ENCODE peak calls at places on chromosomes 12 and 14, in eight cellular contexts. S is lung; Y is CD4-positive, alpha-beta memory T cell; P is pancreas; A is aorta; O is adrenal gland; F is ovary; N is CD4-positive, CD25-positive, alpha-beta regulatory T cell. D is an unnamed sample. For H3K9me3, the result is how much of the 10 kb centered on the place peaks cover.

GRCh38 chr12:69685810-69686209 is 13.3 kb downstream of the BEST3 start:
- DNase-seq in S (no peak), Y (no peak), P (no peak), A (no peak), O (no peak), F (no peak), N (no peak), D (no peak)

GRCh38 chr14:59305836-59306555 is 117.5 kb downstream of the DAAM1 start:
- DNase-seq in S (no peak), Y (no peak), P (no peak), A (no peak), O (no peak), F (no peak), N (no peak), D (no peak)

GRCh38 chr14:95313707-95314106 is 6.0 kb downstream of the CLMN start:
- DNase-seq in S (peak), Y (no peak), P (peak), A (peak), O (peak), F (peak), N (no peak), D (no peak)

GRCh38 chr14:95701846-95702221 is 12.1 kb downstream of the TCL1A start:
- DNase-seq in S (no peak), Y (no peak), P (no peak), A (no peak), O (no peak), F (no peak), N (no peak), D (no peak)

GRCh38 chr12:52543985-52544888 is 8.7 kb downstream of the KRT71 start:
- DNase-seq in S (no peak), Y (no peak), P (no peak), A (peak), O (peak), F (no peak), N (no peak), D (no peak)

GRCh38 chr12:114976959-114977358 is 293.0 kb upstream of the TBX3 start:
- DNase-seq in S (no peak), Y (no peak), P (no peak), A (no peak), O (no peak), F (no peak), N (no peak), D (no peak)

GRCh38 chr14:67418368-67419174 is 6.6 kb upstream of the PLEK2 start:
- DNase-seq in S (no peak), Y (no peak), P (no peak), A (peak), O (peak), F (no peak), N (no peak), D (no peak)

GRCh38 chr12:30533518-30533917 is 162.2 kb downstream of the IPO8 start:
- DNase-seq in S (no peak), Y (no peak), P (no peak), A (no peak), O (no peak), F (no peak), N (no peak), D (no peak)

GRCh38 chr12:23084236-23084995 is 459.4 kb downstream of the ETNK1 start:
- DNase-seq in S (no peak), Y (no peak), P (no peak), A (no peak), O (no peak), F (no peak), N (no peak), D (no peak)

GRCh38 chr14:99460793-99461192 is 19.9 kb downstream of the SETD3 start:
- DNase-seq in S (no peak), Y (no peak), P (no peak), A (no peak), O (no peak), F (no peak), N (no peak), D (no peak)

GRCh38 chr12:124755801-124756148 is 107.9 kb downstream of the SCARB1 start:
- DNase-seq in S (no peak), Y (no peak), P (no peak), A (no peak), O (no peak), F (no peak), N (no peak), D (no peak)

GRCh38 chr12:124756151-124756550 is 107.5 kb downstream of the SCARB1 start:
- DNase-seq in S (no peak), Y (no peak), P (no peak), A (no peak), O (no peak), F (no peak), N (no peak), D (no peak)

GRCh38 chr12:124753993-124754392 is 109.7 kb downstream of the SCARB1 start:
- DNase-seq in S (no peak), Y (no peak), P (no peak), A (no peak), O (no peak), F (no peak), N (no peak), D (no peak)

GRCh38 chr12:124754491-124754890 is 109.2 kb downstream of the SCARB1 start:
- DNase-seq in S (no peak), Y (no peak), P (no peak), A (no peak), O (no peak), F (no peak), N (no peak), D (no peak)

DNA sequence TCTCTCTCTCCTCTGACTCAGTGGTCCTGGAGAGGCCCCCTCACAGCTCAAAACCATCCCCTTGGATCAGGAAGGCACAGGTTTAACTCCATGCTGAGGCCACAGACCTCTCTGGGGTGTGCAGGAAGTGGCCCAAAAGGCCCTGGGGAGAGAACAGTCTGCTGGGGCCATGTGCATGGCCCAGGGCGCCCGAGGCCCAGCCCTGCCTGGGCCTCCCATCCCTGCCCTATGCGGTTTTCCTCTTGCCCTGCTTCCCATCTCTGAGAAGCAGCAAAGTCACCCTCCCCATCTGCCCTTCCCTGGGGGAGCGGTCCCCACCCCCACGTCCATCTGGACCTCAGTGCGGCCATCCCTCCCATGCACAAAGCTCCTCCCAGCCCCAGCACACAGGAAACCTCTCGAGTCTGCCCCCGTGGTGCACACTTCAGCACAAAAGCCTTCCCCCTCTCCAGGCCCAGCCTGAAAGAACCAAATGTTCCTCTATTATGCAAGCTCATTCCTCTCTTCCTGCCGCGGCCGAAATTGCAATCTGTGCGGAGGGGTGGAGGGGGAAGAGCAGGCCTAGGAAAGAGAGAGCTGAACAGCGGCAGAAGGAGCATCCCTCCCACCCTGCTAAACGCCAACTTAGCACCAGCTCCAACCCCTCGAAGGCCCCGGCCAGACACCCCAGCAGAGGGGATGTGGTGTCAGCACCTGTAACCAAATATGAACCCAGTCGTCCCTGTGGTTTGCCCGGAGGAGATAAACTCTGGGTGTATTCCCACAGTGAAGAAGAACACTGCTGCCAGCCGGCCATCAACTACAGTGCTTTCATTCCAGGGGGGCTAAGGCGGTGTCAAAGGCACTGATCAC is 108.5 kb downstream of the SCARB1 start:
- DNase-seq in S (peak), Y (no peak), P (peak), A (peak), O (peak), F (peak), N (no peak), D (no peak)
- H3K4me3 ChIP-seq in S (no peak), Y (no peak), P (no peak), A (no peak), O (no peak), F (no peak), N (no peak), D (no peak)

GRCh38 chr12:133203344-133204263 is 22.3 kb downstream of the ZNF268 start:
- DNase-seq in S (no peak), Y (no peak), P (no peak), A (no peak), O (no peak), F (no peak), N (no peak), D (no peak)
- H3K9me3 ChIP-seq in S (half or more), Y (under half), P (under half), A (under half), O (half or more), F (under half), N (half or more), D (under half)

GRCh38 chr12:123726962-123727361 is 14.8 kb downstream of the ATP6V0A2 start:
- DNase-seq in S (no peak), Y (no peak), P (no peak), A (no peak), O (no peak), F (no peak), N (no peak), D (no peak)

GRCh38 chr12:123733243-123733642 is 21.1 kb downstream of the ATP6V0A2 start:
- DNase-seq in S (no peak), Y (no peak), P (no peak), A (no peak), O (no peak), F (no peak), N (no peak), D (no peak)

GRCh38 chr12:123734268-123734667 is 22.1 kb downstream of the ATP6V0A2 start:
- DNase-seq in S (no peak), Y (no peak), P (no peak), A (no peak), O (no peak), F (no peak), N (no peak), D (no peak)

GRCh38 chr12:123732251-123732650 is 20.1 kb downstream of the ATP6V0A2 start:
- DNase-seq in S (no peak), Y (no peak), P (no peak), A (no peak), O (no peak), F (no peak), N (no peak), D (no peak)
- H3K27ac ChIP-seq in S (no peak), Y (no peak), P (no peak), A (no peak), O (no peak), F (no peak), N (no peak), D (no peak)

GRCh38 chr14:42079911-42080310 is 473.2 kb downstream of the LRFN5 start:
- DNase-seq in S (no peak), Y (no peak), P (no peak), A (no peak), O (no peak), F (no peak), N (no peak), D (no peak)
- H3K4me3 ChIP-seq in S (no peak), Y (no peak), P (no peak), A (no peak), O (no peak), F (no peak), N (no peak), D (no peak)

DNA sequence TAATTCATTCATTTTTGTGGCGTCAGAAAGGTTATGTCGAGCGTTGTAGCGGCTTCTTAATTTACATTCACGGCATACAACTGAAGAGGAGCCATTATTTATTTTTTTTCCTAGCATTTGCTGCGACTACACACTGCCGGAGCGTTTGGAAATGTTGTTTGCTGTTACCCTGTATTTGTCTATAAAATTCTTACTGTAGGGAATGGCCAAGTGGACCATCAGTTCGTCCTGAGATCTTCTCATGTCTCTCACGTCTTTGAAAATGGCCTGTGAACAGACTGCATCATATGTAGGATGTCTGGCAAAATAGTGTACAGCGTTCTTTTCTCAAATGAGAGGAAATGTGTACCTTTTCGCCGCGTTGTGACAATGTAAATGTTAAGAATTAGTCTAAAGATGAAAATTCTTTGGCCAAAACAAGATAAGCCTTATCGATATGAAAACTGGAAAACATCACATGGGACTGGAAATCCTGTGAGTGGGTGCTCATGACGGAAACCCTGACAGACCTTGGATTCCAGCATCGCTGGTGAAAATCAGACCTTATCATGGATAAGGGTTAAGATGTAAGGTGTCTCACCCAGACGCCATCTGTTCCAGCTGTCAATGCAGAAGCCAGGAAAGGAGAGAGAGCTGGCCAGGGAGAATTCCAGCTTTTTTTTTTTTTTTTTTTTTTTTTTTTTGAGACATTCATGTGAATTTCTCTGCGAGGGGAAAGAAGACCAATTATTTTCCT is 1.5 kb downstream of the TRAF3 start:
- DNase-seq in S (no peak), Y (peak), P (no peak), A (no peak), O (no peak), F (no peak), N (no peak), D (no peak)
- H3K9me3 ChIP-seq in S (under half), Y (under half), P (under half), A (under half), O (under half), F (under half), N (under half), D (under half)

DNA sequence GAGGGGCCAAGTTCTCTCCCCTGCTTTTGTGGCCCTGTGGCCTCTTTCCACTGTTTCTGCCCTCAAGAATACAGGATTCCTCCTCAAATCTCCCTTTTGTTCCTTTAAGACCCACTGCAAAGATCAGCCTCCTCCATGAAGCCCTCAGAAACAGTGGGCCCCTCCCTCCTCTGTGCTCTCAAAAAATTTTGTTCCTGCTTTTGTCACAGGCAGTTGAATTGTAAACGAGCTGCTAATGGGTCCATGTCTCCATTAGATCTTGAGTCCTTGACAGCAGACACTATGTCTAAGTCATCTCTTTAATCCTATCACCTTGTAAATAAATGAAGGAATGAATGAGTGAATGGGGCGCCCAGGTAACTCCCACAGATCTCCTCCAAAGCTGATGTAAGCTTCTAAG is 175.2 kb downstream of the ESRRB start:
- DNase-seq in S (no peak), Y (no peak), P (no peak), A (no peak), O (no peak), F (no peak), N (no peak), D (no peak)
- H3K27ac ChIP-seq in S (no peak), Y (no peak), P (no peak), A (no peak), O (no peak), F (no peak), N (no peak), D (no peak)

GRCh38 chr12:124774462-124775167 is 89.0 kb downstream of the SCARB1 start:
- DNase-seq in S (no peak), Y (peak), P (no peak), A (no peak), O (peak), F (peak), N (peak), D (no peak)
- H3K4me3 ChIP-seq in S (no peak), Y (peak), P (no peak), A (no peak), O (no peak), F (peak), N (peak), D (no peak)

GRCh38 chr12:46082473-46082872 is 92.1 kb upstream of the SCAF11 start:
- DNase-seq in S (no peak), Y (no peak), P (no peak), A (no peak), O (no peak), F (no peak), N (no peak), D (no peak)

GRCh38 chr12:46089414-46090162 is 99.2 kb upstream of the SCAF11 start:
- DNase-seq in S (no peak), Y (no peak), P (no peak), A (no peak), O (no peak), F (no peak), N (no peak), D (no peak)

GRCh38 chr12:46084666-46085631 is 94.6 kb upstream of the SCAF11 start:
- DNase-seq in S (no peak), Y (no peak), P (no peak), A (no peak), O (no peak), F (no peak), N (no peak), D (no peak)

GRCh38 chr12:46088040-46088439 is 97.7 kb upstream of the SCAF11 start:
- DNase-seq in S (no peak), Y (no peak), P (no peak), A (no peak), O (no peak), F (no peak), N (no peak), D (no peak)
- H3K9me3 ChIP-seq in S (under half), Y (under half), P (under half), A (under half), O (under half), F (under half), N (under half), D (under half)